ENCODE peak calls at places on chromosomes 13 and 19, in seven cellular contexts. One of them, this sample, is unnamed.

GRCh38 chr19:39145180-39145953 is 19.8 kb downstream of the PAK4 start:
- DNase-seq in MM.1S: no peak
- DNase-seq in fibroblast of lung: no peak
- DNase-seq in IMR-90: no peak
- DNase-seq in neural progenitor cell: no peak
- DNase-seq in PC-3: no peak
- DNase-seq in GM23338: no peak
- DNase-seq in this sample: peak

GRCh38 chr13:28358673-28359072 is 136.3 kb downstream of the FLT1 start:
- DNase-seq in MM.1S: no peak
- DNase-seq in fibroblast of lung: no peak
- DNase-seq in IMR-90: no peak
- DNase-seq in neural progenitor cell: no peak
- DNase-seq in PC-3: no peak
- DNase-seq in GM23338: no peak
- DNase-seq in this sample: no peak

GRCh38 chr13:66367356-66367755 is 862.8 kb downstream of the PCDH9 start:
- DNase-seq in MM.1S: no peak
- DNase-seq in fibroblast of lung: no peak
- DNase-seq in IMR-90: peak
- DNase-seq in neural progenitor cell: no peak
- DNase-seq in PC-3: no peak
- DNase-seq in GM23338: no peak
- DNase-seq in this sample: peak

GRCh38 chr13:26051231-26052135 is at the start of gene SHISA2:
- DNase-seq in MM.1S: peak
- DNase-seq in fibroblast of lung: peak
- DNase-seq in IMR-90: peak
- DNase-seq in neural progenitor cell: peak
- DNase-seq in PC-3: peak
- DNase-seq in GM23338: peak
- DNase-seq in this sample: peak

GRCh38 chr19:13865578-13866462 is 11.1 kb upstream of the NANOS3 start:
- DNase-seq in MM.1S: no peak
- DNase-seq in fibroblast of lung: no peak
- DNase-seq in IMR-90: no peak
- DNase-seq in neural progenitor cell: peak
- DNase-seq in PC-3: no peak
- DNase-seq in GM23338: no peak
- DNase-seq in this sample: peak

GRCh38 chr19:17331254-17331558 is 3.4 kb downstream of the ANO8 start:
- DNase-seq in MM.1S: no peak
- DNase-seq in fibroblast of lung: no peak
- DNase-seq in IMR-90: no peak
- DNase-seq in neural progenitor cell: no peak
- DNase-seq in PC-3: no peak
- DNase-seq in GM23338: no peak
- DNase-seq in this sample: no peak

GRCh38 chr19:38657633-38658222 is 10.3 kb downstream of the ACTN4 start:
- DNase-seq in MM.1S: no peak
- DNase-seq in fibroblast of lung: peak
- DNase-seq in IMR-90: peak
- DNase-seq in neural progenitor cell: peak
- DNase-seq in PC-3: peak
- DNase-seq in GM23338: peak
- DNase-seq in this sample: peak

GRCh38 chr13:51765142-51765515 is 38.8 kb downstream of the DHRS12 start:
- DNase-seq in MM.1S: peak
- DNase-seq in fibroblast of lung: peak
- DNase-seq in IMR-90: no peak
- DNase-seq in neural progenitor cell: no peak
- DNase-seq in PC-3: no peak
- DNase-seq in GM23338: no peak
- DNase-seq in this sample: no peak

GRCh38 chr13:56528040-56528760 is 612.5 kb upstream of the PRR20A start:
- DNase-seq in MM.1S: peak
- DNase-seq in fibroblast of lung: no peak
- DNase-seq in IMR-90: no peak
- DNase-seq in neural progenitor cell: no peak
- DNase-seq in PC-3: no peak
- DNase-seq in GM23338: no peak
- DNase-seq in this sample: no peak

GRCh38 chr19:20558011-20558410 is 7.6 kb downstream of the ZNF737 start:
- DNase-seq in MM.1S: no peak
- DNase-seq in fibroblast of lung: no peak
- DNase-seq in IMR-90: no peak
- DNase-seq in neural progenitor cell: no peak
- DNase-seq in PC-3: no peak
- DNase-seq in GM23338: peak
- DNase-seq in this sample: no peak

GRCh38 chr19:6125571-6125989 is 9.9 kb upstream of the ACSBG2 start:
- DNase-seq in MM.1S: peak
- DNase-seq in fibroblast of lung: peak
- DNase-seq in IMR-90: peak
- DNase-seq in neural progenitor cell: peak
- DNase-seq in PC-3: peak
- DNase-seq in GM23338: peak
- DNase-seq in this sample: peak

GRCh38 chr19:31378404-31378803 is 29.2 kb upstream of the TSHZ3 start:
- DNase-seq in MM.1S: no peak
- DNase-seq in fibroblast of lung: peak
- DNase-seq in IMR-90: peak
- DNase-seq in neural progenitor cell: no peak
- DNase-seq in PC-3: peak
- DNase-seq in GM23338: no peak
- DNase-seq in this sample: peak

GRCh38 chr13:113596321-113597200 is 12.0 kb downstream of the TFDP1 start:
- DNase-seq in MM.1S: no peak
- DNase-seq in fibroblast of lung: no peak
- DNase-seq in IMR-90: no peak
- DNase-seq in neural progenitor cell: no peak
- DNase-seq in PC-3: no peak
- DNase-seq in GM23338: no peak
- DNase-seq in this sample: peak

GRCh38 chr13:29640665-29641064 is 45.2 kb upstream of the SLC7A1 start:
- DNase-seq in MM.1S: no peak
- DNase-seq in fibroblast of lung: no peak
- DNase-seq in IMR-90: no peak
- DNase-seq in neural progenitor cell: no peak
- DNase-seq in PC-3: no peak
- DNase-seq in GM23338: no peak
- DNase-seq in this sample: no peak

GRCh38 chr13:27022571-27023311 is 148.9 kb downstream of the USP12 start:
- DNase-seq in MM.1S: no peak
- DNase-seq in fibroblast of lung: peak
- DNase-seq in IMR-90: peak
- DNase-seq in neural progenitor cell: no peak
- DNase-seq in PC-3: peak
- DNase-seq in GM23338: no peak
- DNase-seq in this sample: no peak

GRCh38 chr19:1251503-1252220 is 3.3 kb downstream of the MIDN start:
- DNase-seq in MM.1S: no peak
- DNase-seq in fibroblast of lung: no peak
- DNase-seq in IMR-90: no peak
- DNase-seq in neural progenitor cell: peak
- DNase-seq in PC-3: no peak
- DNase-seq in GM23338: no peak
- DNase-seq in this sample: no peak

GRCh38 chr19:1606138-1606651 is 933 bp upstream of the UQCR11 start:
- DNase-seq in MM.1S: no peak
- DNase-seq in fibroblast of lung: no peak
- DNase-seq in IMR-90: no peak
- DNase-seq in neural progenitor cell: no peak
- DNase-seq in PC-3: no peak
- DNase-seq in GM23338: no peak
- DNase-seq in this sample: peak

GRCh38 chr13:46211116-46211515 is 612 bp upstream of the LRRC63 start:
- DNase-seq in MM.1S: peak
- DNase-seq in fibroblast of lung: no peak
- DNase-seq in IMR-90: no peak
- DNase-seq in neural progenitor cell: no peak
- DNase-seq in PC-3: peak
- DNase-seq in GM23338: peak
- DNase-seq in this sample: no peak

GRCh38 chr13:113555141-113555540 is 29.4 kb upstream of the TFDP1 start:
- DNase-seq in MM.1S: no peak
- DNase-seq in fibroblast of lung: no peak
- DNase-seq in IMR-90: no peak
- DNase-seq in neural progenitor cell: no peak
- DNase-seq in PC-3: no peak
- DNase-seq in GM23338: no peak
- DNase-seq in this sample: no peak

GRCh38 chr13:40063743-40064142 is 408.3 kb downstream of the COG6 start:
- DNase-seq in MM.1S: no peak
- DNase-seq in fibroblast of lung: no peak
- DNase-seq in IMR-90: no peak
- DNase-seq in neural progenitor cell: no peak
- DNase-seq in PC-3: peak
- DNase-seq in GM23338: no peak
- DNase-seq in this sample: no peak

GRCh38 chr13:71054358-71054757 is 812.6 kb downstream of the DACH1 start:
- DNase-seq in MM.1S: peak
- DNase-seq in fibroblast of lung: no peak
- DNase-seq in IMR-90: no peak
- DNase-seq in neural progenitor cell: no peak
- DNase-seq in PC-3: no peak
- DNase-seq in GM23338: no peak
- DNase-seq in this sample: no peak

GRCh38 chr13:43994999-43995859 is 115.5 kb downstream of the LACC1 start:
- DNase-seq in MM.1S: no peak
- DNase-seq in fibroblast of lung: no peak
- DNase-seq in IMR-90: no peak
- DNase-seq in neural progenitor cell: no peak
- DNase-seq in PC-3: no peak
- DNase-seq in GM23338: no peak
- DNase-seq in this sample: no peak

GRCh38 chr13:114099191-114099590 is 33.2 kb downstream of the RASA3 start:
- DNase-seq in MM.1S: peak
- DNase-seq in fibroblast of lung: peak
- DNase-seq in IMR-90: peak
- DNase-seq in neural progenitor cell: peak
- DNase-seq in PC-3: peak
- DNase-seq in GM23338: no peak
- DNase-seq in this sample: peak

GRCh38 chr19:1474011-1474764 is 4.8 kb downstream of the C19orf25 start:
- DNase-seq in MM.1S: no peak
- DNase-seq in fibroblast of lung: no peak
- DNase-seq in IMR-90: peak
- DNase-seq in neural progenitor cell: no peak
- DNase-seq in PC-3: no peak
- DNase-seq in GM23338: no peak
- DNase-seq in this sample: peak

GRCh38 chr13:79631260-79631659 is 150.3 kb downstream of the NDFIP2 start:
- DNase-seq in MM.1S: no peak
- DNase-seq in fibroblast of lung: peak
- DNase-seq in IMR-90: peak
- DNase-seq in neural progenitor cell: no peak
- DNase-seq in PC-3: peak
- DNase-seq in GM23338: peak
- DNase-seq in this sample: peak

GRCh38 chr19:3056454-3057016 is 5.8 kb downstream of the TLE5 start:
- DNase-seq in MM.1S: no peak
- DNase-seq in fibroblast of lung: no peak
- DNase-seq in IMR-90: no peak
- DNase-seq in neural progenitor cell: peak
- DNase-seq in PC-3: no peak
- DNase-seq in GM23338: no peak
- DNase-seq in this sample: peak
- H3K4me2 ChIP-seq in MM.1S: no peak
- H3K4me2 ChIP-seq in fibroblast of lung: no peak
- H3K4me2 ChIP-seq in IMR-90: no peak
- H3K4me2 ChIP-seq in neural progenitor cell: peak
- H3K4me2 ChIP-seq in PC-3: no peak
- H3K4me2 ChIP-seq in GM23338: peak
- H3K4me2 ChIP-seq in this sample: no peak

DNA sequence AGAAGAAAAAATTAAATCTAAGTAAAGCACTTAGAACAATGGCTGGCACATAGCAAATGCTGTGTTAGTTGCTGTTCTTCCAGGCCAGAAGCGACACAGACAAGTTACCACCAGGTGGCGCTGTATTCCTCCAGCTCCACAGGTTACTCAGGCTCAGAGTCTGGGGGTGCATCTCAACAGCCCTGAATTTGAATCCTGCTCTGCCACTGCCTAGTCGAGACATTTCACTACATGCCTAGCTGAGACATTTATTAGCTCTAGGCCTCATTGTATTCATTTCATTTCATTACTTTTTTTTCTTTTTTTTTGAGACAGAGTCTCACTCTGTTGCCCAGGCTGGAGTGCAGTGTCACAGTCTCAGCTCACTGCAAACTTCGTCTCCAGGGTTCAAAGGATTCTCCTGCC is 16.4 kb upstream of the CYP2B6 start:
- DNase-seq in MM.1S: peak
- DNase-seq in fibroblast of lung: peak
- DNase-seq in IMR-90: peak
- DNase-seq in neural progenitor cell: peak
- DNase-seq in PC-3: peak
- DNase-seq in GM23338: peak
- DNase-seq in this sample: peak
- H3K4me2 ChIP-seq in MM.1S: no peak
- H3K4me2 ChIP-seq in fibroblast of lung: no peak
- H3K4me2 ChIP-seq in IMR-90: no peak
- H3K4me2 ChIP-seq in neural progenitor cell: no peak
- H3K4me2 ChIP-seq in PC-3: no peak
- H3K4me2 ChIP-seq in GM23338: no peak
- H3K4me2 ChIP-seq in this sample: no peak

DNA sequence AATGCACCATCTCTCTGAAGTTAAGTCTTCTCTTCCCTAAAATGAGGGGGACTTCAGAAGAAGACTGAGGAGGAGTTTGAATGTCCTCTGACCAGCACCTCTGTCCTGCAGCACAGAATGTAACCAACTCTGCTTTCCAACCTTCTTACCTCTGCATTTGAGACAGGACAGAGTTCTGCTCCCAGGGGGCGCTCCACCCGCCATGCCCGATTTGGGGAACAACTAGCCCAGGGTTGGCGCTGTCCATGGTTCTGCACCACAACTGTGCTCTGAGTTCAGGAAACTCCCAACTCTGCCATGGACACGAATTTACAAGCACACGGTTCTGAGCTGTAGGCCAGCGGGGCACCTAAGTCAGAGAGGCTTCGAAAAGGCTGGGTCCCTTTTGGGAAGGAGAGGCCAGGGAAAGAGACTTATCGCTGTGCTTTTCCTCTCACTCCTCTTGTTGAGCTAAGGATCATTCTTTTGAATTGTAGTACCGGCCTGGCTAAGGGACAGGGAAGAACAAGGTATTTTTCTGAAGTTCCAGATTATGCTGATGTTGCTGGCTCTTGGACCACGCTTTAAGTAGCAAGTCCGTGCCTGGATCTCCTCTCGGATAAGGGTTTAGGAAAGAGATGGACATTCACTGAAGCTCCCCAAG is 22.2 kb downstream of the SIGLEC5 start:
- DNase-seq in MM.1S: peak
- DNase-seq in fibroblast of lung: peak
- DNase-seq in IMR-90: peak
- DNase-seq in neural progenitor cell: peak
- DNase-seq in PC-3: peak
- DNase-seq in GM23338: peak
- DNase-seq in this sample: peak
- H3K4me2 ChIP-seq in MM.1S: no peak
- H3K4me2 ChIP-seq in fibroblast of lung: no peak
- H3K4me2 ChIP-seq in IMR-90: no peak
- H3K4me2 ChIP-seq in neural progenitor cell: no peak
- H3K4me2 ChIP-seq in PC-3: no peak
- H3K4me2 ChIP-seq in GM23338: no peak
- H3K4me2 ChIP-seq in this sample: no peak

GRCh38 chr13:31409678-31410356 is 210.0 kb downstream of the B3GLCT start:
- DNase-seq in MM.1S: peak
- DNase-seq in fibroblast of lung: no peak
- DNase-seq in IMR-90: no peak
- DNase-seq in neural progenitor cell: peak
- DNase-seq in PC-3: peak
- DNase-seq in GM23338: peak
- DNase-seq in this sample: peak
- H3K4me2 ChIP-seq in MM.1S: no peak
- H3K4me2 ChIP-seq in fibroblast of lung: no peak
- H3K4me2 ChIP-seq in IMR-90: no peak
- H3K4me2 ChIP-seq in neural progenitor cell: no peak
- H3K4me2 ChIP-seq in PC-3: no peak
- H3K4me2 ChIP-seq in GM23338: no peak
- H3K4me2 ChIP-seq in this sample: no peak

This sample was measured in osteoblast.